ENCODE peak calls at places on chromosome 5, in nine cellular contexts. I, A, B, Y, D, Z, M, J and S are unnamed samples.

GRCh38 chr5:43305948-43306563 is 7.2 kb downstream of the HMGCS1 start:
- DNase-seq in J (peak; percentile 88), D (no peak), B (no peak), M (no peak), I (no peak), A (peak; percentile 33), Z (no peak), Y (no peak), S (peak; percentile 83)

GRCh38 chr5:132072508-132072907 is 1.1 kb upstream of the CSF2 start:
- DNase-seq in A (no peak), D (no peak), Z (no peak), I (no peak), J (no peak), Y (no peak), B (no peak), M (no peak), S (no peak)

GRCh38 chr5:75756991-75757390 is 39.8 kb upstream of the POC5 start:
- DNase-seq in B (no peak), J (peak; percentile 32), I (no peak), Y (no peak), D (no peak), M (no peak), Z (no peak), A (no peak), S (no peak)

GRCh38 chr5:83531661-83532060 is 60.1 kb downstream of the VCAN start:
- DNase-seq in Z (no peak), B (no peak), M (no peak), J (no peak), D (no peak), I (no peak), A (no peak), Y (no peak), S (peak; percentile 54)

GRCh38 chr5:133427121-133427777 is 185.1 kb downstream of the FSTL4 start:
- DNase-seq in B (no peak), I (no peak), M (no peak), Z (no peak), A (no peak), Y (no peak), J (no peak), D (no peak), S (peak; percentile 8)

GRCh38 chr5:132098621-132099020 is 25.0 kb downstream of the CSF2 start:
- DNase-seq in D (no peak), M (no peak), I (no peak), A (no peak), B (no peak), Y (no peak), Z (no peak), J (no peak), S (no peak)

GRCh38 chr5:151159649-151160373 is 2.2 kb upstream of the ANXA6 start:
- DNase-seq in Z (no peak), B (no peak), M (no peak), I (no peak), Y (no peak), A (no peak), J (no peak), D (no peak), S (no peak)

GRCh38 chr5:56270058-56270457 is 36.9 kb upstream of the ANKRD55 start:
- DNase-seq in M (no peak), I (no peak), A (no peak), B (no peak), Z (no peak), Y (no peak), D (no peak), J (no peak), S (peak; percentile 24)

GRCh38 chr5:1027631-1028441 is 19.2 kb downstream of the NKD2 start:
- DNase-seq in Z (no peak), B (no peak), Y (no peak), I (no peak), D (no peak), J (no peak), M (no peak), A (no peak), S (no peak)

GRCh38 chr5:127011151-127011550 is 19.2 kb downstream of the MARCHF3 start:
- DNase-seq in J (peak; percentile 59), Z (no peak), M (no peak), I (no peak), B (no peak), D (no peak), Y (no peak), A (no peak), S (no peak)

GRCh38 chr5:128254789-128255188 is 171.2 kb downstream of the SLC12A2 start:
- DNase-seq in A (no peak), Y (no peak), B (no peak), M (no peak), Z (no peak), J (peak; percentile 46), D (no peak), I (no peak), S (peak; percentile 33)

GRCh38 chr5:179079165-179079987 is 19.2 kb downstream of the ZNF354C start:
- DNase-seq in Y (no peak), M (no peak), J (no peak), Z (no peak), D (no peak), I (no peak), A (no peak), B (no peak), S (no peak)

GRCh38 chr5:56737002-56737621 is 78.2 kb upstream of the MAP3K1 start:
- DNase-seq in M (peak; percentile 9), D (peak; percentile 4), A (no peak), I (no peak), Y (no peak), J (peak; percentile 72), B (no peak), Z (no peak), S (peak; percentile 90)

GRCh38 chr5:43041131-43041668 is 1.1 kb upstream of the ANXA2R start:
- DNase-seq in Y (no peak), M (no peak), J (no peak), Z (no peak), D (no peak), A (no peak), I (no peak), B (no peak), S (no peak)

GRCh38 chr5:197892-198489 is 6.7 kb downstream of the LRRC14B start:
- DNase-seq in B (no peak), M (no peak), A (no peak), Z (no peak), J (no peak), I (no peak), D (no peak), Y (no peak), S (no peak)

GRCh38 chr5:9187614-9188013 is 358.3 kb downstream of the SEMA5A start:
- DNase-seq in D (no peak), Z (no peak), Y (no peak), M (no peak), A (no peak), B (no peak), J (no peak), I (no peak), S (no peak)